ENCODE peak calls at places on chromosomes 4 and X, in four cellular contexts. Y is SK-N-SH, A is GM12878, V is HepG2. H is an unnamed sample.

GRCh38 chr4:150972592-150972991 is 42.5 kb downstream of the LRBA start:
- DNase-seq in A (no peak), Y (no peak), V (no peak), H (no peak)

GRCh38 chrX:13764765-13765164 is 30.2 kb downstream of the OFD1 start:
- DNase-seq in V (peak), A (no peak), Y (peak), H (no peak)

GRCh38 chr4:119690871-119691270 is 62.3 kb upstream of the PDE5A start:
- DNase-seq in V (peak), A (no peak), Y (no peak), H (no peak)

GRCh38 chr4:77072195-77072753 is 3.5 kb downstream of the CCNI start:
- DNase-seq in Y (no peak), V (peak), A (no peak), H (no peak)

GRCh38 chrX:56788717-56789122 is 59.7 kb downstream of the NBDY start:
- DNase-seq in V (peak), Y (no peak), A (no peak), H (no peak)

GRCh38 chrX:106415276-106415895 is 196.4 kb upstream of the RADX start:
- DNase-seq in A (no peak), V (peak), Y (peak), H (peak)

GRCh38 chrX:40420899-40421729 is 159.7 kb upstream of the ATP6AP2 start:
- DNase-seq in A (peak), Y (no peak), V (peak), H (peak)

GRCh38 chr4:168978001-168978700 is 31.9 kb downstream of the CBR4 start:
- DNase-seq in Y (no peak), A (no peak), V (peak), H (no peak)

GRCh38 chr4:186307497-186307896 is 41.5 kb downstream of the F11 start:
- DNase-seq in A (no peak), V (no peak), Y (no peak), H (no peak)

GRCh38 chr4:8405516-8405875 is 35.0 kb downstream of the ACOX3 start:
- DNase-seq in Y (no peak), V (no peak), A (no peak), H (no peak)

GRCh38 chr4:126991965-126992364 is 640.8 kb upstream of the INTU start:
- DNase-seq in V (no peak), A (no peak), Y (no peak), H (no peak)

GRCh38 chr4:94420356-94420755 is 31.4 kb upstream of the PDLIM5 start:
- DNase-seq in A (no peak), V (no peak), Y (no peak), H (no peak)

GRCh38 chr4:17065821-17066220 is 167.4 kb upstream of the LDB2 start:
- DNase-seq in A (no peak), V (no peak), Y (no peak), H (no peak)

GRCh38 chr4:76688737-76689078 is 209.2 kb downstream of the SOWAHB start:
- DNase-seq in V (no peak), Y (peak), A (no peak), H (no peak)

GRCh38 chr4:156953951-156954350 is 17.6 kb downstream of the PDGFC start:
- DNase-seq in V (no peak), A (no peak), Y (no peak), H (no peak)

GRCh38 chr4:109908741-109909140 is 3.9 kb upstream of the EGF start:
- DNase-seq in Y (no peak), V (no peak), A (no peak), H (no peak)

GRCh38 chr4:183393446-183393845 is 51.0 kb upstream of the CDKN2AIP start:
- DNase-seq in A (no peak), V (no peak), Y (no peak), H (no peak)

GRCh38 chr4:90799895-90800294 is 672.7 kb downstream of the CCSER1 start:
- DNase-seq in V (no peak), A (no peak), Y (no peak), H (no peak)

GRCh38 chr4:113756005-113756410 is 5.5 kb downstream of the CAMK2D start:
- DNase-seq in A (peak), Y (no peak), V (peak), H (no peak)

GRCh38 chr4:140662082-140662869 is 93.5 kb upstream of the UCP1 start:
- DNase-seq in A (no peak), V (peak), Y (no peak), H (no peak)

GRCh38 chr4:53321151-53321987 is 44.5 kb downstream of the SCFD2 start:
- DNase-seq in Y (no peak), A (no peak), V (no peak), H (no peak)

GRCh38 chrX:115561605-115562491 is 874 bp downstream of the PLS3 start:
- DNase-seq in V (peak), A (no peak), Y (peak), H (no peak)

DNA sequence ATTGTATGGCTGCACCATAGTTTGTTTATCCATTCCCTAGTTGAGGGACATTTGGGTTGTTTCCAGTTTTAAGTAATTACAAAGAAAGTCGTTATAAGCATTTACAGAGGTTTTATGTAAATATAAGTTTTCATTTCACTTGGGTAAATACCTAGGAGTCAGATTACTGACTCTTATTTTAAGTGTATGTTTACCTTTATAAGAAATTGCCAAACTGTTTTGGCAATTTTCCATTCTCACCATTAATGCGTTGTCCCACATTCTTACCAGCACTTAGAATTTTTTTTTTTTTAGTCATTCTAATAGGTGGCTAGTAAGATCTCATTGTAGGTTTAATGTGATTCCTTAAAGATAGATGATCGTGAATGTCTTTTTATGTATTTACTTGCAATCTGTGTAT is 121.5 kb upstream of the NR3C2 start:
- DNase-seq in Y (no peak), A (no peak), V (no peak), H (no peak)
- TF ChIP-seq NFIC in Y (no peak), A (no peak), V (no peak), H (no peak)

DNA sequence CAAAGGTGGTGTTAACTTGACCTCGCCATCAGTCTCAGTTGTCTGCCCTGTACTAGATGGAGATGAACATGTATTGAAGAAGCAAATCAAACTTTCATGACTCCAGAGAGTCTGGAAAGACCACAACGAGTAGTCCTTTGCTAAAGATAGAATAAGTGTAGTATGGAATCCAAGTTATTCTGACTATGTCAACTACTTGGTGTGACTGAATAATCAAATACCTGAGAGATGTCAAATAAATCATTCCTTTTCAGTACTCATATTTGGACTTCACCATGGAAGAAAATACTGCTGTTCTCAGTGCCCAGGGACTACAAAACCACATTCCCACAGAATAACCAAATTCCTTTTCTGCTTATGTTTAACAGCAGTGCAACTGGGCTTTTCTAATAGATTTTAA is 161.2 kb upstream of the SPRY1 start:
- DNase-seq in A (no peak), Y (no peak), V (no peak), H (no peak)
- TF ChIP-seq SIN3A in A (no peak), Y (no peak), V (no peak), H (no peak)

DNA sequence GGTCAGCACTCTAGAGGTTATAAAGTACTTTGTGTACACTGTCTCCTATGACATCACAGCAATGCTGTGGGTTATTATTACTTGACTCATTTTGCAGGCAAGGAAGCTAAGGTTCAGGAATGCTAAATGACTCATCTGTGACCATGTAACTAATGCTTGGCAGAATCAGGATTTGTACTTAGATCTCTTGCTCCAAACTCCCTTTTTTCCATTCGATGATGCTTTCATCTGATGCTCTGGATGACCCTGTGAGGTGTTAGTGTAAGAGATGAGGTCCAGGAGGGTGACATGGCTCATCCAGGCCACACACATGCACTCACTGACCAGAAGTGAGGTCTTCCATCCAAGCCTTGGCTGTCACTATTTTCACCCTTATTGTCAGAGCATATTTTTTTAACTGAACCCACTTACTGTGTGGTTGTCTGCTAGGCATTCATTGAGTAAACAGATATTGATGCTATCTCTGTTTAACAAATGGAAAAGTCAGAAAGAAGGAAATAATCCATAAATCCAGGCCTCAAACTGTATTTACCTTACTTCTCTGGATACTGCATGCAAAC is 59.0 kb downstream of the RHOH start:
- DNase-seq in Y (no peak), V (peak), A (no peak), H (no peak)
- TF ChIP-seq RFX5 in Y (peak), V (peak), A (no peak), H (no peak)

GRCh38 chr4:848307-848691 is 22.4 kb upstream of the CPLX1 start:
- DNase-seq in V (no peak), Y (peak), A (no peak), H (no peak)
- TF ChIP-seq NFIC in V (no peak), Y (no peak), A (no peak), H (no peak)

DNA sequence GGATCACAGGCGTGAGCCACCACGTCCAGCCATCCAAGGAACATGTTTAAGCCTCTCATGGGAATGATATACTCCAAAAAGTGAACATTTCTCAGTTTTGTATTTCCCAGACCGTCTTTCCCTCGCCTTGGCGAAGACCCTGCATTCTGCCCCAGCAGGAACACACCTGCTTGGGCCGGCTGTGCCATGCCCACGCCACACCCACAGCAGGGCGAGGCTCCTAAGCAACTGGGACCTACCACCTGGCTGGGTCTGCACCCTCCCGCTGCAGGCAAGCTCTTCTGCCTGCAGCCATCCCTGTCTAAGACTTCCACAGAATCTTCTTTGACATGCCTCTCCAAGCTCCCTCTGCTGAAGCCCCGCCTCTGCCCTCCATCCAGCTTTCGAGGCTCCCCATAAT is 3.6 kb downstream of the CCNQ start:
- DNase-seq in Y (no peak), A (no peak), V (no peak), H (no peak)
- TF ChIP-seq SIN3A in Y (no peak), A (no peak), V (no peak), H (no peak)

DNA sequence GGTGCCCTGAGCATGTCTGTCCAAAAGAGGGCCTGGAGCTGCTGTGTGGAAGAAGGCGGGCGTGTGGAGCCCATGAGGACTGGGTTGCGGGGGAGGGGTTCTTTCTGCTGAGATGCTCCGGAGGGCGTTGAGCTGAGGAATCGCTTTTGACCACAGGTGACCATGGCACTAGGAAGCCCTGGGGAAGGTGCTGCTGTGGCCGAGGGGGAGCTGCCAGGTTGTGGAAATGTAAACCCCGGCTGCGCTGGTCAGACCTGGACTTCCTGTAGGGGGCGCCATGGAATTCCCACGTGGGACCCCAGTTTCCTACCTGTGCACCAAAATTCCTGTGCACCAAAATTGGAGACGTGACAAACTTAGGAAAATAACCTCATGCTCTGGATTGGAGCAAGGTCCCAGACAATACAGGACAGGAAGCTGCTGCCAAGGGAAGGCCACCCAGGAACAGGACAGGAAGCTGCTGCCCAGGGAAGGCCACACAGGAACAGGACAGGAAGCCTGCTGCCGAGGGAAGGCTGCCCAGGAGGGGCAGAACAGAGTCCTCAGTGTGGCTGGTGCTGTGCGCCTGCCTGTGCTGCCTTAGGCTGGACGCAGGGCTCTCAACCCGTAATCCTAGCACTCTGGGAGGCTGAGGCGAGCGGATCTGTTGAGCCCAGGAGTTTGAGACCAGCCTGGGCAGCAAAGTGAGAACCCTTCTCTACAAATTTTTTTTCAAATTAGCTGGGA is 28.4 kb upstream of the UVSSA start:
- DNase-seq in V (no peak), Y (no peak), A (no peak), H (peak)
- TF ChIP-seq RFX5 in V (no peak), Y (no peak), A (no peak), H (no peak)

DNA sequence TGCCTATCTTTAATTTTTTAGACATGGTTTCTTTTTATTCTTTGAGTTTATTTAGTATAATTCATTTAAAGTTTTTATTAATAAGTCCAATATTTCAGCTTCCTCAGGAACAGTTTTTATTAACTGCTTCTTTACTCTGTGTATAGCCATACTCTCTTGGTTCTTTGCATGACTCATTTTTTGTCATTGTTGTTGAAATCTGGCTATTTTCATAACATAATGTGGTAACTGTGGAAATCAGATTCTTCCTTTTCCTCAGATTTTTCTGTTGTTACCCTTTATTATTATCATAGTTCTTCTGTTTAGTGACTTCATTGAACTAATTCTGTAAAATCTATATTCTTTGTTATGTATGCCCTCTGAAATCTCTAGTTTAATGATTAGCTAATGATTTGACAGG is 124.9 kb upstream of the CYSLTR1 start:
- DNase-seq in Y (no peak), A (no peak), V (no peak), H (no peak)
- TF ChIP-seq NFIC in Y (no peak), A (no peak), V (no peak), H (no peak)

DNA sequence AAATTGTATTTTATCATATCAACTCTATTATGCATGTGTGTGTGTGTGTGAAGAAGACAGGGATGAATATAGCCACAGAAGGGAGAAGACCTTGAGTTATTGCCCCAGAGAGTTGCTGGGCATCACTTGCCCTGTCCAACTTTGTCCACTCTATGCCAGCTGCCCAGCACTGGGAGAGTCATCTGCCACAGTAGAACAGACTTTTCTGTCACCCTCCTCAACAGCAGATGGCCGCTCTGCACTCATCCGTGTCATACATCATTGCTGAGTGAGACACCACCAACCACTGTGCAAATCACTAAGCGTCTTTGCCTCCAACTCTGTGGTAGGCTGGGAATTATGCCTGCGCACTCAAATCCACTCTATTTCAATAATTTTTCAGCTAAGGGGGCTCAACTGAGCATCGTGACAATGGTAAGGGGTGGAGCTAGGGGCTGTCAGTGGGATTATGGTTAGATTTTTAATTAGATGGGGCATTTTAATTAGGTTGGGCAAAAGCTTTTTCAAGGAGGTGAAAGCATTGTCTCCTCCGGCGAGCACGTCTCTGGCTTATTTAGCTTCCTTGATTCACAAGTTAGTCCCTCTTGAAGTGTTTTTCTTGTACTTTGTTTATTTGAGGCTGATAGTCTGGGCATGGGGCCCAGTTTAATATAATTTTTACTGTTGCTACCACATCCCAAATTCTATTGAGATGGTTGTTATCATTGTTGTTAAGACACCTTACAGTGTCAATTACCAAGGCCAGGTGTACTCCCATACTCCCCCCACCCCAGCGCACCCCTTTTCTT is 100.1 kb upstream of the KLF3 start:
- DNase-seq in A (no peak), V (no peak), Y (no peak), H (no peak)
- TF ChIP-seq SIN3A in A (no peak), V (no peak), Y (no peak), H (no peak)

DNA sequence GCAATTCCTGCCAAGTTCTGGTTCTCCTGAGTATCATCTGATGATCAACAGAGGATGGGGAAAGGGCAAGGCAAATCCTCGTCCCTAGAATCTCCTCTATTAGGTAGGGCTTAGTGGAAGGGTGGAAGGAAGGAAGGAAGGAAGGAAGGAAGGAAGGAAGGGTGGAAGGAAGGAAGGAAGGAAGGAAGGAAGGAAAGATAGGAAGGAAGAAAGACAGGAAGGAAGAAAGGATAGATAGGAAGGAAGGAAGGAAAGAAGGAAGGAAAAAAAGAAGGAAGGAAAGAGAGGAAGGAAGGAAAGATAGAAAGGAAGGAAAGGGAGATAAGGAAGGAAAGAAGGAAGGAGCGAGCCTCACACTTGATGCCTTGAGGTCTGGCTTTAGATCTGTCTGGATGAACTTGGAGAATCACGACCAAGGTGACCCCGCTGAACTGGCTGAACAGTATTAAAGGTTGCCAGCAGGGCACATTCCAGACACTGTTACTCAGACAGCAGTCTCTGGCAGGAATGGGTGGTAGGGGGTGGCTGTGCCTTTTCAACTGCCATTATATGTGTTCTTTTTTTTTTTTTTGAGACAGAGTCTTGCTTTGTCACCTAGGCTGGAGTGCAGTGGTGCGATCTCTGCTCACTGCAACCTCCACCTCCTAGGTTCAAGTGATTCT is 57.1 kb downstream of the MAP7D2 start:
- DNase-seq in A (no peak), V (no peak), Y (no peak), H (no peak)
- TF ChIP-seq RFX5 in A (no peak), V (no peak), Y (no peak), H (no peak)